ENCODE peak calls at places on chromosomes 13 and 19, in eight cellular contexts. J, W, D, G, U, T, Q and I are unnamed samples.

GRCh38 chr13:43054803-43055802 is 31.7 kb downstream of the DNAJC15 start:
- DNase-seq in G (no peak), U (peak; percentile 13), D (no peak), J (peak; percentile 10), W (no peak), T (peak; percentile 29), Q (no peak), I (no peak)

GRCh38 chr13:97600438-97601080 is 166.6 kb downstream of the RAP2A start:
- DNase-seq in Q (no peak), D (no peak), G (no peak), T (no peak), J (peak; percentile 33), W (no peak), U (no peak), I (no peak)

GRCh38 chr13:41411536-41411935 is 45.8 kb upstream of the RGCC start:
- DNase-seq in U (no peak), Q (peak; percentile 38), J (peak; percentile 29), G (no peak), W (no peak), T (peak; percentile 59), D (no peak), I (no peak)

GRCh38 chr19:11338569-11339253 is 746 bp downstream of the RAB3D start:
- DNase-seq in W (no peak), Q (no peak), D (no peak), G (no peak), J (no peak), U (no peak), T (no peak), I (no peak)

GRCh38 chr19:27765397-27765796 is 1447.6 kb downstream of the UQCRFS1 start:
- DNase-seq in T (no peak), G (no peak), J (no peak), W (no peak), Q (no peak), D (no peak), U (no peak), I (no peak)

GRCh38 chr13:113062691-113063090 is 42.9 kb upstream of the F7 start:
- DNase-seq in D (no peak), U (no peak), J (no peak), Q (no peak), W (no peak), G (peak; percentile 27), T (no peak), I (no peak)

GRCh38 chr19:38970664-38971532 is 4.6 kb downstream of the FBXO17 start:
- DNase-seq in J (peak; percentile 62), D (no peak), W (no peak), Q (no peak), G (no peak), U (no peak), T (no peak), I (no peak)

GRCh38 chr13:86870388-86870966 is 800.7 kb upstream of the SLITRK5 start:
- DNase-seq in Q (peak; percentile 15), W (no peak), T (no peak), U (no peak), G (no peak), J (peak; percentile 1), D (no peak), I (no peak)

GRCh38 chr13:45297456-45298205 is 43.4 kb downstream of the TPT1 start:
- DNase-seq in J (no peak), D (no peak), U (peak; percentile 17), Q (no peak), T (no peak), G (no peak), W (no peak), I (no peak)

GRCh38 chr13:93794197-93794885 is 567.7 kb downstream of the GPC6 start:
- DNase-seq in W (peak; percentile 37), J (no peak), G (no peak), U (no peak), Q (no peak), T (no peak), D (no peak), I (peak; percentile 3)

GRCh38 chr19:7515091-7515470 is 822 bp upstream of the ZNF358 start:
- DNase-seq in W (no peak), D (no peak), Q (no peak), G (no peak), U (no peak), T (peak; percentile 77), J (no peak), I (no peak)

GRCh38 chr13:40514797-40515196 is 151.6 kb downstream of the FOXO1 start:
- DNase-seq in U (no peak), Q (no peak), G (no peak), W (no peak), T (no peak), J (no peak), D (no peak), I (no peak)

GRCh38 chr19:49643466-49643865 is 1.5 kb downstream of the SCAF1 start:
- DNase-seq in U (no peak), W (no peak), D (no peak), G (no peak), J (no peak), T (no peak), Q (no peak), I (peak; percentile 58)

GRCh38 chr13:77729502-77730221 is 32.2 kb downstream of the SLAIN1 start:
- DNase-seq in U (no peak), D (no peak), W (peak; percentile 10), T (no peak), G (no peak), J (no peak), Q (no peak), I (no peak)

GRCh38 chr13:74570834-74571233 is 436.6 kb upstream of the KLF12 start:
- DNase-seq in U (no peak), D (no peak), T (no peak), G (no peak), Q (no peak), W (no peak), J (no peak), I (no peak)

GRCh38 chr19:1065606-1066109 is 1.3 kb upstream of the ARHGAP45 start:
- DNase-seq in Q (no peak), W (no peak), U (no peak), T (no peak), J (no peak), D (no peak), G (peak; percentile 53), I (no peak)

GRCh38 chr19:14368011-14368513 is 13.2 kb upstream of the ADGRE5 start:
- DNase-seq in G (no peak), W (no peak), T (no peak), Q (no peak), D (no peak), U (peak; percentile 74), J (no peak), I (no peak)

GRCh38 chr19:2461751-2462634 is 5.2 kb upstream of the LMNB2 start:
- DNase-seq in W (no peak), J (peak; percentile 85), Q (peak; percentile 69), U (peak; percentile 26), T (peak; percentile 84), D (no peak), G (peak; percentile 68), I (peak; percentile 87)

GRCh38 chr19:12692960-12693359 is 3.5 kb downstream of the FBXW9 start:
- DNase-seq in W (no peak), Q (no peak), D (no peak), T (no peak), J (no peak), G (no peak), U (no peak), I (no peak)

GRCh38 chr19:8466018-8466417 is 21.2 kb downstream of the HNRNPM start:
- DNase-seq in W (no peak), Q (no peak), U (no peak), J (no peak), G (no peak), D (no peak), T (peak; percentile 52), I (no peak)

GRCh38 chr19:55453861-55454260 is 7.6 kb downstream of the ISOC2 start:
- DNase-seq in G (no peak), Q (no peak), T (no peak), D (no peak), J (no peak), W (no peak), U (no peak), I (no peak)

GRCh38 chr13:33910267-33910666 is 92.3 kb downstream of the RFC3 start:
- DNase-seq in U (no peak), G (no peak), Q (no peak), D (no peak), W (no peak), J (no peak), T (no peak), I (no peak)

GRCh38 chr19:46976845-46977320 is 42.8 kb upstream of the NPAS1 start:
- DNase-seq in G (no peak), D (no peak), J (no peak), T (peak; percentile 74), W (no peak), U (no peak), Q (no peak), I (no peak)

GRCh38 chr13:72255908-72256307 is 388.9 kb upstream of the DACH1 start:
- DNase-seq in J (peak; percentile 19), U (no peak), G (no peak), T (no peak), W (no peak), Q (peak; percentile 55), D (no peak), I (no peak)